ENCODE peak calls at places on chromosomes 2 and 18, in seven cellular contexts. W is NCI-H774; D is hypothalamus; K is naive thymus-derived CD8-positive, alpha-beta T cell; P is NAMALWA; N is stimulated activated CD4-positive, alpha-beta T cell treated with anti-CD3 and anti-CD28 coated beads, Interleukin-4, amount 100 ng/mL, for 48 hours; U is M059J. Q is an unnamed sample.

GRCh38 chr2:73418343-73418742 is 32.7 kb downstream of the ALMS1 start:
- DNase-seq in D (no peak), N (no peak), P (no peak), K (no peak), W (no peak), U (peak), Q (no peak)

GRCh38 chr2:152879275-152879674 is 160.9 kb downstream of the ARL6IP6 start:
- DNase-seq in N (no peak), U (no peak), K (no peak), W (no peak), P (no peak), D (no peak), Q (no peak)

GRCh38 chr2:237935740-237936452 is 30.9 kb upstream of the UBE2F start:
- DNase-seq in P (no peak), N (no peak), D (no peak), U (no peak), W (no peak), K (no peak), Q (no peak)

GRCh38 chr2:30808695-30809094 is 1.4 kb upstream of the CAPN13 start:
- DNase-seq in K (no peak), W (no peak), P (no peak), D (no peak), N (no peak), U (no peak), Q (no peak)

GRCh38 chr2:235802542-235802941 is 308.7 kb downstream of the AGAP1 start:
- DNase-seq in N (no peak), U (no peak), P (no peak), W (no peak), K (no peak), D (no peak), Q (no peak)

GRCh38 chr2:199704358-199705238 is 146.4 kb downstream of the FTCDNL1 start:
- DNase-seq in W (no peak), U (peak), P (peak), K (no peak), N (no peak), D (no peak), Q (no peak)

GRCh38 chr2:216775043-216775453 is 79.7 kb upstream of the IGFBP5 start:
- DNase-seq in D (no peak), P (no peak), W (peak), N (no peak), K (no peak), U (peak), Q (no peak)

GRCh38 chr2:240168546-240169361 is 28.3 kb upstream of the OTOS start:
- DNase-seq in D (no peak), W (no peak), U (no peak), K (no peak), N (no peak), P (no peak), Q (no peak)

GRCh38 chr2:5938566-5938896 is 246.3 kb downstream of the SOX11 start:
- DNase-seq in W (no peak), P (no peak), D (no peak), K (no peak), N (no peak), U (no peak), Q (no peak)

GRCh38 chr2:20640411-20641122 is 10.3 kb downstream of the HS1BP3 start:
- DNase-seq in D (no peak), P (no peak), W (no peak), N (no peak), U (no peak), K (no peak), Q (no peak)

GRCh38 chr2:172991036-172991435 is 84.6 kb upstream of the MAP3K20 start:
- DNase-seq in N (no peak), D (no peak), W (no peak), K (no peak), U (no peak), P (no peak), Q (no peak)

GRCh38 chr2:38932586-38932985 is 42.9 kb downstream of the ARHGEF33 start:
- DNase-seq in N (no peak), U (no peak), W (no peak), D (no peak), P (no peak), K (no peak), Q (no peak)

GRCh38 chr2:231984992-231985391 is 23.5 kb downstream of the DIS3L2 start:
- DNase-seq in P (no peak), W (no peak), D (no peak), K (no peak), N (no peak), U (no peak), Q (no peak)

GRCh38 chr2:176370423-176370822 is 101.2 kb downstream of the MTX2 start:
- DNase-seq in K (no peak), D (no peak), U (no peak), N (no peak), P (no peak), W (no peak), Q (no peak)

GRCh38 chr2:203706403-203706802 is at the start of gene CD28:
- DNase-seq in D (no peak), P (peak), U (peak), W (no peak), N (peak), K (peak), Q (peak)

GRCh38 chr2:16093639-16094447 is 153.5 kb downstream of the MYCN start:
- DNase-seq in U (no peak), W (no peak), K (no peak), D (no peak), N (no peak), P (no peak), Q (no peak)

GRCh38 chr2:241189093-241189855 is 797 bp downstream of the ANO7 start:
- DNase-seq in W (no peak), K (no peak), U (no peak), P (no peak), N (no peak), D (no peak), Q (no peak)

GRCh38 chr18:13036622-13037320 is 45.6 kb downstream of the CEP192 start:
- DNase-seq in N (no peak), K (no peak), P (no peak), U (peak), W (no peak), D (no peak), Q (no peak)

GRCh38 chr2:1060372-1060771 is 109.7 kb downstream of the SNTG2 start:
- DNase-seq in W (no peak), P (no peak), K (no peak), D (no peak), N (no peak), U (no peak), Q (no peak)

GRCh38 chr2:96695602-96696001 is 44.3 kb downstream of the LMAN2L start:
- DNase-seq in U (no peak), N (no peak), K (no peak), D (no peak), W (no peak), P (no peak), Q (no peak)

GRCh38 chr2:157304811-157305712 is 20.6 kb downstream of the ERMN start:
- DNase-seq in D (no peak), K (no peak), W (no peak), P (no peak), U (peak), N (no peak), Q (no peak)

GRCh38 chr2:32711219-32711618 is 83.4 kb downstream of the TTC27 start:
- DNase-seq in P (no peak), W (no peak), N (no peak), D (no peak), U (peak), K (no peak), Q (no peak)

Q was measured in T-cell.